ENCODE peak calls at places on chromosomes 13 and 19, in eight cellular contexts. One of them, this sample, is unnamed.

GRCh38 chr19:41811981-41812380 is 15.6 kb downstream of the CEACAM3 start:
- DNase-seq in WERI-Rb-1: no peak
- DNase-seq in uterus: no peak
- DNase-seq in neural progenitor cell: no peak
- DNase-seq in A673: no peak
- DNase-seq in right lobe of liver: peak; percentile 42
- DNase-seq in thoracic aorta: no peak
- DNase-seq in psoas muscle: no peak
- DNase-seq in this sample: no peak

GRCh38 chr19:33401683-33402420 is 28.3 kb downstream of the CEBPG start:
- DNase-seq in right lobe of liver: peak; percentile 42
- DNase-seq in neural progenitor cell: no peak
- DNase-seq in uterus: no peak
- DNase-seq in thoracic aorta: no peak
- DNase-seq in psoas muscle: no peak
- DNase-seq in A673: no peak
- DNase-seq in WERI-Rb-1: no peak
- DNase-seq in this sample: peak; percentile 18

GRCh38 chr19:52188822-52189744 is 769 bp upstream of the PPP2R1A start:
- DNase-seq in psoas muscle: peak; percentile 79
- DNase-seq in A673: no peak
- DNase-seq in right lobe of liver: no peak
- DNase-seq in thoracic aorta: peak; percentile 19
- DNase-seq in uterus: no peak
- DNase-seq in WERI-Rb-1: no peak
- DNase-seq in neural progenitor cell: no peak
- DNase-seq in this sample: no peak

GRCh38 chr19:16091546-16092475 is 15.5 kb downstream of the TPM4 start:
- DNase-seq in thoracic aorta: no peak
- DNase-seq in psoas muscle: no peak
- DNase-seq in uterus: no peak
- DNase-seq in right lobe of liver: no peak
- DNase-seq in A673: no peak
- DNase-seq in neural progenitor cell: no peak
- DNase-seq in WERI-Rb-1: no peak
- DNase-seq in this sample: no peak

GRCh38 chr13:83878691-83879410 is 3.4 kb downstream of the SLITRK1 start:
- DNase-seq in A673: no peak
- DNase-seq in WERI-Rb-1: peak; percentile 33
- DNase-seq in thoracic aorta: no peak
- DNase-seq in neural progenitor cell: peak; percentile 86
- DNase-seq in psoas muscle: no peak
- DNase-seq in uterus: no peak
- DNase-seq in right lobe of liver: no peak
- DNase-seq in this sample: no peak

GRCh38 chr13:24130134-24130792 is 30.3 kb upstream of the SPATA13 start:
- DNase-seq in thoracic aorta: no peak
- DNase-seq in neural progenitor cell: no peak
- DNase-seq in right lobe of liver: no peak
- DNase-seq in A673: no peak
- DNase-seq in psoas muscle: no peak
- DNase-seq in uterus: no peak
- DNase-seq in WERI-Rb-1: no peak
- DNase-seq in this sample: no peak

GRCh38 chr19:497861-498590 is 1.7 kb downstream of the MADCAM1 start:
- DNase-seq in WERI-Rb-1: no peak
- DNase-seq in psoas muscle: peak; percentile 7
- DNase-seq in uterus: no peak
- DNase-seq in A673: no peak
- DNase-seq in thoracic aorta: no peak
- DNase-seq in right lobe of liver: no peak
- DNase-seq in neural progenitor cell: no peak
- DNase-seq in this sample: peak; percentile 20

GRCh38 chr13:95535243-95535642 is 17.3 kb upstream of the CLDN10 start:
- DNase-seq in WERI-Rb-1: no peak
- DNase-seq in right lobe of liver: no peak
- DNase-seq in thoracic aorta: no peak
- DNase-seq in uterus: no peak
- DNase-seq in neural progenitor cell: no peak
- DNase-seq in A673: no peak
- DNase-seq in psoas muscle: no peak
- DNase-seq in this sample: no peak

GRCh38 chr13:90362718-90363117 is 984.8 kb upstream of the MIR17HG start:
- DNase-seq in thoracic aorta: no peak
- DNase-seq in A673: no peak
- DNase-seq in right lobe of liver: no peak
- DNase-seq in WERI-Rb-1: no peak
- DNase-seq in uterus: no peak
- DNase-seq in neural progenitor cell: no peak
- DNase-seq in psoas muscle: no peak
- DNase-seq in this sample: no peak

GRCh38 chr19:38684078-38684861 is 36.8 kb downstream of the ACTN4 start:
- DNase-seq in WERI-Rb-1: no peak
- DNase-seq in neural progenitor cell: no peak
- DNase-seq in right lobe of liver: no peak
- DNase-seq in uterus: peak; percentile 88
- DNase-seq in A673: peak; percentile 76
- DNase-seq in thoracic aorta: peak; percentile 55
- DNase-seq in psoas muscle: peak; percentile 80
- DNase-seq in this sample: peak; percentile 79

GRCh38 chr19:17778621-17779280 is 16.2 kb upstream of the B3GNT3 start:
- DNase-seq in uterus: no peak
- DNase-seq in neural progenitor cell: peak; percentile 59
- DNase-seq in right lobe of liver: no peak
- DNase-seq in A673: no peak
- DNase-seq in psoas muscle: no peak
- DNase-seq in thoracic aorta: no peak
- DNase-seq in WERI-Rb-1: no peak
- DNase-seq in this sample: no peak

GRCh38 chr13:19586904-19587634 is 25.7 kb upstream of the TPTE2 start:
- DNase-seq in A673: peak; percentile 81
- DNase-seq in neural progenitor cell: no peak
- DNase-seq in psoas muscle: peak; percentile 29
- DNase-seq in WERI-Rb-1: no peak
- DNase-seq in uterus: no peak
- DNase-seq in thoracic aorta: no peak
- DNase-seq in right lobe of liver: no peak
- DNase-seq in this sample: peak; percentile 70

GRCh38 chr13:50801087-50801931 is 42.2 kb downstream of the DLEU7 start:
- DNase-seq in A673: peak; percentile 76
- DNase-seq in uterus: peak; percentile 54
- DNase-seq in thoracic aorta: no peak
- DNase-seq in neural progenitor cell: peak; percentile 80
- DNase-seq in psoas muscle: no peak
- DNase-seq in right lobe of liver: peak; percentile 59
- DNase-seq in WERI-Rb-1: peak; percentile 38
- DNase-seq in this sample: peak; percentile 73

GRCh38 chr13:51475727-51476521 is 23.1 kb upstream of the INTS6 start:
- DNase-seq in WERI-Rb-1: no peak
- DNase-seq in A673: no peak
- DNase-seq in right lobe of liver: no peak
- DNase-seq in thoracic aorta: no peak
- DNase-seq in psoas muscle: no peak
- DNase-seq in neural progenitor cell: no peak
- DNase-seq in uterus: no peak
- DNase-seq in this sample: no peak

GRCh38 chr19:39351537-39352037 is 9.4 kb downstream of the SAMD4B start:
- DNase-seq in psoas muscle: no peak
- DNase-seq in uterus: no peak
- DNase-seq in thoracic aorta: no peak
- DNase-seq in right lobe of liver: no peak
- DNase-seq in neural progenitor cell: no peak
- DNase-seq in A673: no peak
- DNase-seq in WERI-Rb-1: no peak
- DNase-seq in this sample: no peak

GRCh38 chr13:70890289-70890688 is 782.0 kb upstream of the KLHL1 start:
- DNase-seq in psoas muscle: no peak
- DNase-seq in A673: no peak
- DNase-seq in right lobe of liver: no peak
- DNase-seq in thoracic aorta: no peak
- DNase-seq in neural progenitor cell: no peak
- DNase-seq in uterus: no peak
- DNase-seq in WERI-Rb-1: no peak
- DNase-seq in this sample: no peak
- TF ChIP-seq CTCF in psoas muscle: no peak
- TF ChIP-seq CTCF in A673: no peak
- TF ChIP-seq CTCF in right lobe of liver: no peak
- TF ChIP-seq CTCF in thoracic aorta: no peak
- TF ChIP-seq CTCF in neural progenitor cell: no peak
- TF ChIP-seq CTCF in uterus: no peak
- TF ChIP-seq CTCF in WERI-Rb-1: no peak
- TF ChIP-seq CTCF in this sample: no peak

GRCh38 chr19:1763648-1764292 is 10.5 kb downstream of the ONECUT3 start:
- DNase-seq in psoas muscle: no peak
- DNase-seq in thoracic aorta: no peak
- DNase-seq in WERI-Rb-1: no peak
- DNase-seq in right lobe of liver: no peak
- DNase-seq in uterus: no peak
- DNase-seq in A673: no peak
- DNase-seq in neural progenitor cell: no peak
- DNase-seq in this sample: no peak
- H3K27me3 ChIP-seq in psoas muscle: peaks cover 2% of the 10 kb centered on the region
- H3K27me3 ChIP-seq in thoracic aorta: peaks cover 15% of the 10 kb centered on the region
- H3K27me3 ChIP-seq in WERI-Rb-1: peaks cover 93% of the 10 kb centered on the region
- H3K27me3 ChIP-seq in right lobe of liver: peaks cover 7% of the 10 kb centered on the region
- H3K27me3 ChIP-seq in uterus: peaks cover 17% of the 10 kb centered on the region
- H3K27me3 ChIP-seq in A673: peaks cover 93% of the 10 kb centered on the region
- H3K27me3 ChIP-seq in neural progenitor cell: peaks cover 100% of the 10 kb centered on the region
- H3K27me3 ChIP-seq in this sample: peaks cover 92% of the 10 kb centered on the region

GRCh38 chr19:50203281-50204080 is at the start of gene MYH14:
- DNase-seq in psoas muscle: peak; percentile 91
- DNase-seq in thoracic aorta: peak; percentile 51
- DNase-seq in WERI-Rb-1: no peak
- DNase-seq in right lobe of liver: peak; percentile 96
- DNase-seq in A673: peak; percentile 84
- DNase-seq in uterus: peak; percentile 18
- DNase-seq in neural progenitor cell: peak; percentile 97
- DNase-seq in this sample: peak; percentile 87

GRCh38 chr19:50205681-50206138 is 2.3 kb downstream of the MYH14 start:
- DNase-seq in WERI-Rb-1: no peak
- DNase-seq in uterus: no peak
- DNase-seq in psoas muscle: no peak
- DNase-seq in A673: no peak
- DNase-seq in neural progenitor cell: peak; percentile 9
- DNase-seq in thoracic aorta: no peak
- DNase-seq in right lobe of liver: peak; percentile 80
- DNase-seq in this sample: no peak

GRCh38 chr19:50204811-50205675 is 1.6 kb downstream of the MYH14 start:
- DNase-seq in right lobe of liver: peak; percentile 96
- DNase-seq in psoas muscle: peak; percentile 65
- DNase-seq in neural progenitor cell: peak; percentile 93
- DNase-seq in WERI-Rb-1: no peak
- DNase-seq in uterus: no peak
- DNase-seq in A673: no peak
- DNase-seq in thoracic aorta: no peak
- DNase-seq in this sample: peak; percentile 79

GRCh38 chr19:50202962-50203280 is 501 bp upstream of the MYH14 start:
- DNase-seq in right lobe of liver: no peak
- DNase-seq in thoracic aorta: no peak
- DNase-seq in WERI-Rb-1: no peak
- DNase-seq in A673: no peak
- DNase-seq in neural progenitor cell: no peak
- DNase-seq in psoas muscle: no peak
- DNase-seq in uterus: no peak
- DNase-seq in this sample: no peak

DNA sequence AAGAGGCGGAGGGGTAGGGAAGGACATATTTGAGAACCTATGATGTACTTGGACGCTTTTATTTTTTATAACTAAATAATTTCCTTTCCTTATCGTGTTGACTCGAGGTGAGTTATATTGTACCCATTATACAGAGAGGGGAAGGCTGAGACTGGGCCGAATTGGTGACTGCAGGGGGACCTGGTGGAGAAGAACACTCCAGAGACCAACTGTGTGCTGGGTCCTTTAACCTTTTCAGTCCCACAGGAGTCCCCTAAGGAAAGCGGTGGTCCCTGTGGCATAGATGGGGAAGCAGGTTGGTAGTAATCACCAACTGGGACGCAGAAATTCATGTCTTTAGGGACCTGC is 633 bp downstream of the MYH14 start:
- DNase-seq in WERI-Rb-1: no peak
- DNase-seq in uterus: no peak
- DNase-seq in psoas muscle: no peak
- DNase-seq in right lobe of liver: no peak
- DNase-seq in thoracic aorta: no peak
- DNase-seq in A673: no peak
- DNase-seq in neural progenitor cell: no peak
- DNase-seq in this sample: no peak
- H3K4me3 ChIP-seq in WERI-Rb-1: no peak overlapping the region
- H3K4me3 ChIP-seq in uterus: no peak overlapping the region
- H3K4me3 ChIP-seq in psoas muscle: peak overlapping the region; percentile 84
- H3K4me3 ChIP-seq in right lobe of liver: peak overlapping the region; percentile 76
- H3K4me3 ChIP-seq in thoracic aorta: peak overlapping the region; percentile 73
- H3K4me3 ChIP-seq in A673: no peak overlapping the region
- H3K4me3 ChIP-seq in neural progenitor cell: peak overlapping the region; percentile 54
- H3K4me3 ChIP-seq in this sample: peak overlapping the region; percentile 62

DNA sequence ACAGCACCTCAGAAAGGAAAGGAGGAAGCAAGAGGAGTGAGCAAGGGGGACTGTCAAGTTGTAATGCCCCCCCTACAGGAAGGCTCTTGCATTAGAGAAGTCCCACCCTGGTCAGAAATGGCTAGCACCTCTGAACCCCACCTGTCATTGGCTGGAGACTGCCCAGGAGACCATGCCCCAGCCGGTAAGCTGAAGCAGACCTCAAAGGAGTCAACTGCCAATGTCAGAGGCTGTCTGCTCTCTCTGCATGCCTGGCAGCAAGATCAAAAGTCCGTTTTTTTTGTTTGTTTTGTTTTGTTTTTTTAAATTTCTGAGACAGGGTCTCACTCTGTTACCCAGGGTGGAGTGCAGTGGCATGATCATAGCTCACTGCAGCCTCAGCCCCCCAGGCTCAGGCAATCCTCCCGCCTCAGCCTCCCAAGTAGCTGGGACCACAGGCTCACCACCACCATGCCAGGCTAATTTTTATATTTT is 8.1 kb upstream of the BCL3 start:
- DNase-seq in WERI-Rb-1: no peak
- DNase-seq in thoracic aorta: no peak
- DNase-seq in A673: no peak
- DNase-seq in right lobe of liver: peak; percentile 74
- DNase-seq in uterus: no peak
- DNase-seq in psoas muscle: no peak
- DNase-seq in neural progenitor cell: no peak
- DNase-seq in this sample: no peak
- TF ChIP-seq CTCF in WERI-Rb-1: no peak
- TF ChIP-seq CTCF in thoracic aorta: no peak
- TF ChIP-seq CTCF in A673: no peak
- TF ChIP-seq CTCF in right lobe of liver: no peak
- TF ChIP-seq CTCF in uterus: no peak
- TF ChIP-seq CTCF in psoas muscle: no peak
- TF ChIP-seq CTCF in neural progenitor cell: no peak
- TF ChIP-seq CTCF in this sample: no peak

GRCh38 chr13:25167775-25168174 is 4.3 kb downstream of the AMER2 start:
- DNase-seq in right lobe of liver: no peak
- DNase-seq in A673: peak; percentile 38
- DNase-seq in neural progenitor cell: no peak
- DNase-seq in psoas muscle: no peak
- DNase-seq in uterus: no peak
- DNase-seq in WERI-Rb-1: no peak
- DNase-seq in thoracic aorta: no peak
- DNase-seq in this sample: no peak
- H3K27me3 ChIP-seq in right lobe of liver: peaks cover 6% of the 10 kb centered on the region
- H3K27me3 ChIP-seq in A673: no peaks in the 10 kb centered on the region
- H3K27me3 ChIP-seq in neural progenitor cell: peaks cover 64% of the 10 kb centered on the region
- H3K27me3 ChIP-seq in psoas muscle: no peaks in the 10 kb centered on the region
- H3K27me3 ChIP-seq in uterus: no peaks in the 10 kb centered on the region
- H3K27me3 ChIP-seq in WERI-Rb-1: no peaks in the 10 kb centered on the region
- H3K27me3 ChIP-seq in thoracic aorta: peaks cover 6% of the 10 kb centered on the region
- H3K27me3 ChIP-seq in this sample: peaks cover 30% of the 10 kb centered on the region